ENCODE peak calls at places on chromosome 1, in nine cellular contexts. V is body of pancreas, A is H54, B is endothelial cell of umbilical vein, E is Peyer's patch, Q is transverse colon, H is lower leg skin, W is heart left ventricle, G is sigmoid colon. I is an unnamed sample.

GRCh38 chr1:165910764-165911421 is 83.5 kb downstream of the UCK2 start:
- DNase-seq in W (no peak), G (peak), H (peak), B (peak), A (no peak), Q (peak), E (peak), V (no peak), I (no peak)

GRCh38 chr1:68571499-68571898 is 74.6 kb upstream of the DEPDC1 start:
- DNase-seq in A (no peak), G (no peak), E (no peak), H (no peak), V (no peak), Q (no peak), B (peak), W (no peak), I (no peak)

GRCh38 chr1:29004288-29004687 is 89.9 kb downstream of the EPB41 start:
- DNase-seq in G (no peak), W (no peak), A (no peak), E (no peak), H (no peak), V (no peak), Q (no peak), B (no peak), I (no peak)

GRCh38 chr1:172386046-172386445 is 34.4 kb upstream of the C1orf105 start:
- DNase-seq in G (no peak), B (no peak), E (no peak), W (no peak), A (no peak), Q (no peak), V (no peak), H (no peak), I (no peak)

GRCh38 chr1:230002164-230002803 is 64.8 kb upstream of the GALNT2 start:
- DNase-seq in H (peak), Q (peak), A (no peak), G (no peak), W (peak), B (no peak), E (no peak), V (no peak), I (no peak)

GRCh38 chr1:15758537-15758936 is at the start of gene FBLIM1:
- DNase-seq in A (no peak), V (no peak), W (no peak), E (no peak), Q (no peak), B (no peak), H (no peak), G (peak), I (no peak)

GRCh38 chr1:18879791-18880309 is 20.4 kb upstream of the TAS1R2 start:
- DNase-seq in W (no peak), V (no peak), E (no peak), Q (no peak), G (no peak), B (no peak), A (no peak), H (no peak), I (no peak)

GRCh38 chr1:94236630-94237290 is 624 bp downstream of the ARHGAP29 start:
- DNase-seq in G (peak), A (no peak), H (no peak), E (peak), Q (peak), W (peak), B (no peak), V (no peak), I (no peak)

GRCh38 chr1:175341631-175342429 is 149.3 kb upstream of the KIAA0040 start:
- DNase-seq in B (no peak), W (no peak), E (no peak), Q (no peak), H (no peak), A (no peak), V (peak), G (no peak), I (no peak)

GRCh38 chr1:217586586-217586985 is 44.3 kb downstream of the GPATCH2 start:
- DNase-seq in E (no peak), V (no peak), B (no peak), W (no peak), Q (no peak), A (no peak), H (no peak), G (no peak), I (no peak)

GRCh38 chr1:87968259-87968955 is 639.7 kb downstream of the LMO4 start:
- DNase-seq in Q (peak), A (peak), G (peak), E (no peak), B (peak), W (peak), V (no peak), H (no peak), I (no peak)

GRCh38 chr1:175853681-175854080 is 110.3 kb upstream of the TNR start:
- DNase-seq in E (no peak), Q (no peak), W (no peak), H (no peak), A (no peak), G (no peak), V (no peak), B (no peak), I (no peak)

GRCh38 chr1:214569357-214570004 is 18.1 kb upstream of the PTPN14 start:
- DNase-seq in W (no peak), G (no peak), Q (no peak), E (no peak), A (no peak), H (no peak), B (peak), V (no peak), I (no peak)

GRCh38 chr1:94095112-94095637 is 25.8 kb downstream of the ABCA4 start:
- DNase-seq in Q (peak), A (no peak), H (peak), G (peak), V (peak), B (peak), W (peak), E (peak), I (no peak)

GRCh38 chr1:168763031-168763430 is 34.0 kb upstream of the DPT start:
- DNase-seq in E (no peak), Q (no peak), V (no peak), G (no peak), W (no peak), B (no peak), A (no peak), H (no peak), I (no peak)

GRCh38 chr1:40377512-40377911 is 4.0 kb downstream of the SMAP2 start:
- DNase-seq in V (no peak), H (no peak), W (no peak), A (no peak), E (no peak), B (no peak), G (no peak), Q (no peak), I (no peak)

GRCh38 chr1:15176120-15176519 is 22.6 kb downstream of the TMEM51 start:
- DNase-seq in H (no peak), W (no peak), V (no peak), G (no peak), Q (no peak), A (no peak), E (no peak), B (no peak), I (no peak)

GRCh38 chr1:26915204-26915842 is 1.5 kb upstream of the NR0B2 start:
- DNase-seq in H (no peak), V (peak), A (no peak), G (no peak), W (peak), Q (no peak), E (peak), B (no peak), I (no peak)

GRCh38 chr1:15975358-15975804 is 520 bp downstream of the ZBTB17 start:
- DNase-seq in A (peak), W (peak), G (no peak), B (peak), Q (peak), V (no peak), H (no peak), E (peak), I (peak)

GRCh38 chr1:145846191-145846590 is 761 bp downstream of the NUDT17 start:
- DNase-seq in B (peak), G (no peak), H (no peak), V (no peak), E (peak), W (peak), Q (no peak), A (no peak), I (peak)

GRCh38 chr1:200302192-200302892 is 107.5 kb downstream of the ZNF281 start:
- DNase-seq in H (no peak), W (no peak), E (peak), B (peak), Q (peak), A (peak), G (no peak), V (peak), I (peak)

GRCh38 chr1:191174298-191174697 is 696.6 kb upstream of the BRINP3 start:
- DNase-seq in W (no peak), E (no peak), G (no peak), Q (no peak), A (no peak), B (peak), H (no peak), V (no peak), I (no peak)

GRCh38 chr1:18452550-18452949 is 28.2 kb upstream of the KLHDC7A start:
- DNase-seq in E (no peak), A (peak), V (no peak), Q (no peak), B (no peak), H (no peak), G (no peak), W (no peak), I (no peak)

GRCh38 chr1:91730781-91731732 is 154.9 kb downstream of the TGFBR3 start:
- DNase-seq in E (peak), H (peak), V (peak), B (no peak), W (peak), G (peak), A (peak), Q (peak), I (peak)

GRCh38 chr1:224172229-224172628 is 10.8 kb upstream of the DEGS1 start:
- DNase-seq in G (no peak), H (no peak), V (no peak), B (no peak), W (no peak), Q (no peak), E (no peak), A (no peak), I (no peak)

GRCh38 chr1:248905662-248905948 is 430 bp upstream of the PGBD2 start:
- DNase-seq in B (no peak), E (no peak), A (no peak), W (no peak), G (no peak), V (no peak), Q (no peak), H (no peak), I (no peak)

GRCh38 chr1:248904437-248905216 is 1.4 kb upstream of the PGBD2 start:
- DNase-seq in Q (no peak), A (no peak), G (no peak), H (no peak), B (no peak), W (no peak), V (no peak), E (no peak), I (no peak)

GRCh38 chr1:248906741-248907661 is 966 bp downstream of the PGBD2 start:
- DNase-seq in G (no peak), H (no peak), E (no peak), B (no peak), Q (no peak), A (no peak), V (peak), W (peak), I (no peak)

GRCh38 chr1:248901578-248901977 is 4.5 kb upstream of the PGBD2 start:
- DNase-seq in G (no peak), B (no peak), V (no peak), A (no peak), Q (no peak), W (no peak), E (no peak), H (no peak), I (no peak)

DNA sequence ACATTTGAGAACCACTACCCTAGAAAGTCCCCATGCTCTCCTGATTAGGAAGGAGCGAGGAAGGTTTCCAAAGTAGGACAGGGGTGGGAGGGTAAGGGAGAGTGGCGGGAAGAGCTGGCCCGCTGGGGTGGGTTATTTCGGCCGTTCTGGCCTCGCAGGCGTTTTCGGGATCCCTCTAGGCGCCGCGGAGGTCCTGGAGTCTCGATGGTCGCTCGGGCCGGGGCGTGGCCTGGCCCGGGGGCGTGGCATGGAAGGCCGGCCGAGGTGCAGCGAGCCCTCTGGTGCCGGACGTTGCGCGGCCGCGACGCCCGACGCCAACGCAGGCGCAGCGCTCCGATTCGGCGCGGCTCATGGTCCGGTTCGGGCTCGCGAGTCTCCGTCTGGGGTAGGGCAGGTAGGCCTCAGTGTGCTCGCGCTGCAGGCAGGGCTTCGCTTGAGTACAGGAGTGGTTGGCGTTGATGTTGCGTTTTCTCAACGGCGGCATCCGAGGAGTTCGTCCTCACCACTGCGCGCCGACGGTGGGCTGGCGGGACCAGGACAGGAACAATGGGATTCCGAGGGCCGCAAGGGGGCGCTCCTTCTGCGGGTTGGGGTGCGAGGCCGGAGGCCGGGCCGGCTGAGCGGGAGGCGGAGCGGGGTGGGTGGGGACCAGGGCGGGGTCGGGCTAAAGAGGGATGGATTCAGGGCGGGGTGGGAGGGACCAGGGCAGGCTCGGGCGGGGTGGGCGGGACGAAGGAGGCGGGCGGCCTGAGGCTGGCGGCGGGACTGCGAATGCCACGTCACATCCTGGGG is at the start of gene PGBD2:
- DNase-seq in W (peak), H (peak), B (peak), Q (peak), V (peak), G (peak), E (peak), A (peak), I (peak)
- TF ChIP-seq POLR2A in W (peak), H (no peak), B (peak), Q (peak), V (peak), G (peak), E (peak), A (peak), I (peak)

GRCh38 chr1:182839209-182840065 is at the start of gene DHX9:
- DNase-seq in H (peak), V (peak), A (peak), Q (peak), B (peak), W (peak), E (peak), G (peak), I (peak)

GRCh38 chr1:182841368-182841988 is 2.3 kb downstream of the DHX9 start:
- DNase-seq in G (no peak), W (no peak), B (peak), E (no peak), H (no peak), V (no peak), Q (no peak), A (no peak), I (peak)

GRCh38 chr1:182833271-182833670 is 5.9 kb upstream of the DHX9 start:
- DNase-seq in Q (no peak), G (no peak), H (no peak), W (no peak), E (no peak), V (no peak), A (peak), B (peak), I (no peak)

GRCh38 chr1:182835811-182836210 is 3.3 kb upstream of the DHX9 start:
- DNase-seq in V (no peak), E (no peak), G (no peak), H (no peak), A (no peak), B (no peak), Q (no peak), W (no peak), I (no peak)
- TF ChIP-seq POLR2A in V (no peak), E (no peak), G (no peak), H (no peak), A (no peak), B (no peak), Q (no peak), W (no peak), I (no peak)

DNA sequence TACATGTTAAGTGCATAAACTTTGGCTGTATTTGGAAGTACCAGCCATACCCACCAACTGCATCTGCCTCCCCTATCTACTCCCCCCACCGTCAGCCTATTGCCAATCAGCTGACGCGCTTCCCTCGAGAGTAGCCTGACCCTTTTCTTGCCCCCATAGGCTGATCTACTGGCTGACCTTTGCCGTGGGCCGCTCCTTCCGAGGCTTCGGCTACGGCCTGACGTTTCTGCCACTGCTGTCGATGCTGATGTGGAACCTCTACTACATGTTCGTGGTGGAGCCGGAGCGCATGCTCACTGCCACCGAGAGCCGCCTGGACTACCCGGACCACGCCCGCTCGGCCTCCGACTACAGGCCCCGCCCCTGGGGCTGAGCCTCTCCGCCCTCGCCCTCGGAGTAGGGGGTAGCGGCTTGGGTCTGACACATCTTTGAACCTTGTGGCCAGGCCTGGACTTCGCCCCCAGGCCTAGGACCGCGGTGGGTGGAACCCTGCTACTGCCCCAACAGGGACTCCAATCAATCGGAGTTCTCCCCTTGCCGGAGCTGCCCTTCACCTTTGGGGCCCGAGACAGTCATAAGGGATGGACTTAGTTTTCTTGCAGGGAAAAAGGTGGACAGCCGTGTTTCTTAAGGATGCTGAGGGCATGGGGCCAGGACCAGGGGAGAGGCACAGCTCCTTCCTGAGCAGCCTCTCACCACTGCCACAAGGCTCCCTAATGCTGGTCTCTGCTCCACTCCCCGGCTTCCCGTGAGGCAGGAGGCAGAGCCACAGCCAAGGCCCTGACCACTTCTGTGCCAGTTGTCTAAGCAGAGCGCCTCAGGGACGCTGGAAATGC is 4.0 kb downstream of the GLMP start:
- DNase-seq in W (peak), Q (peak), H (peak), E (peak), A (no peak), B (peak), G (peak), V (peak), I (peak)
- TF ChIP-seq POLR2A in W (peak), Q (peak), H (no peak), E (peak), A (no peak), B (peak), G (peak), V (peak), I (no peak)

GRCh38 chr1:153801786-153802697 is 26.8 kb downstream of the SLC27A3 start:
- DNase-seq in H (no peak), A (no peak), V (peak), Q (no peak), E (peak), G (no peak), W (no peak), B (no peak), I (no peak)
- TF ChIP-seq POLR2A in H (no peak), A (no peak), V (no peak), Q (no peak), E (no peak), G (no peak), W (no peak), B (no peak), I (no peak)

I was measured in GM12892.